ENCODE peak calls at places on chromosomes 11 and 22, in eight cellular contexts. One of them, this sample, is unnamed.

GRCh38 chr11:45754261-45754709 is 50.7 kb upstream of the SLC35C1 start:
- DNase-seq in NCI-H1105: no peak
- DNase-seq in A549: no peak
- DNase-seq in GM19239: no peak
- DNase-seq in neural crest cell: no peak
- DNase-seq in activated CD4-positive, alpha-beta T cell treated with anti-CD3 and anti-CD28 coated beads, Interleukin-2, amount 10 ng/mL, durations not matched to agents 7 days and 5 days: no peak
- DNase-seq in head of caudate nucleus: no peak
- DNase-seq in fibroblast of pulmonary artery: peak
- DNase-seq in this sample: no peak

GRCh38 chr22:32674925-32675825 is 126.3 kb upstream of the TIMP3 start:
- DNase-seq in NCI-H1105: no peak
- DNase-seq in activated CD4-positive, alpha-beta T cell treated with anti-CD3 and anti-CD28 coated beads, Interleukin-2, amount 10 ng/mL, durations not matched to agents 7 days and 5 days: no peak
- DNase-seq in fibroblast of pulmonary artery: no peak
- DNase-seq in head of caudate nucleus: no peak
- DNase-seq in GM19239: no peak
- DNase-seq in neural crest cell: no peak
- DNase-seq in A549: no peak
- DNase-seq in this sample: no peak

GRCh38 chr11:92893276-92893675 is 76.2 kb upstream of the MTNR1B start:
- DNase-seq in neural crest cell: no peak
- DNase-seq in activated CD4-positive, alpha-beta T cell treated with anti-CD3 and anti-CD28 coated beads, Interleukin-2, amount 10 ng/mL, durations not matched to agents 7 days and 5 days: no peak
- DNase-seq in GM19239: no peak
- DNase-seq in fibroblast of pulmonary artery: no peak
- DNase-seq in head of caudate nucleus: no peak
- DNase-seq in A549: no peak
- DNase-seq in NCI-H1105: no peak
- DNase-seq in this sample: peak

GRCh38 chr22:40147388-40148176 is 30.1 kb upstream of the TNRC6B start:
- DNase-seq in A549: no peak
- DNase-seq in neural crest cell: no peak
- DNase-seq in NCI-H1105: no peak
- DNase-seq in fibroblast of pulmonary artery: no peak
- DNase-seq in head of caudate nucleus: no peak
- DNase-seq in GM19239: no peak
- DNase-seq in activated CD4-positive, alpha-beta T cell treated with anti-CD3 and anti-CD28 coated beads, Interleukin-2, amount 10 ng/mL, durations not matched to agents 7 days and 5 days: no peak
- DNase-seq in this sample: no peak

GRCh38 chr11:22666700-22667439 is 459 bp downstream of the GAS2 start:
- DNase-seq in neural crest cell: peak
- DNase-seq in activated CD4-positive, alpha-beta T cell treated with anti-CD3 and anti-CD28 coated beads, Interleukin-2, amount 10 ng/mL, durations not matched to agents 7 days and 5 days: no peak
- DNase-seq in head of caudate nucleus: peak
- DNase-seq in NCI-H1105: peak
- DNase-seq in fibroblast of pulmonary artery: peak
- DNase-seq in GM19239: no peak
- DNase-seq in A549: no peak
- DNase-seq in this sample: no peak

GRCh38 chr11:118629761-118630661 is 22.6 kb downstream of the PHLDB1 start:
- DNase-seq in neural crest cell: no peak
- DNase-seq in fibroblast of pulmonary artery: no peak
- DNase-seq in head of caudate nucleus: no peak
- DNase-seq in GM19239: no peak
- DNase-seq in NCI-H1105: no peak
- DNase-seq in A549: no peak
- DNase-seq in activated CD4-positive, alpha-beta T cell treated with anti-CD3 and anti-CD28 coated beads, Interleukin-2, amount 10 ng/mL, durations not matched to agents 7 days and 5 days: no peak
- DNase-seq in this sample: no peak

GRCh38 chr11:67345949-67346819 is 7.2 kb downstream of the POLD4 start:
- DNase-seq in NCI-H1105: no peak
- DNase-seq in head of caudate nucleus: no peak
- DNase-seq in GM19239: no peak
- DNase-seq in activated CD4-positive, alpha-beta T cell treated with anti-CD3 and anti-CD28 coated beads, Interleukin-2, amount 10 ng/mL, durations not matched to agents 7 days and 5 days: peak
- DNase-seq in fibroblast of pulmonary artery: peak
- DNase-seq in A549: peak
- DNase-seq in neural crest cell: no peak
- DNase-seq in this sample: peak

GRCh38 chr11:2833051-2833937 is 52.3 kb downstream of the CDKN1C start:
- DNase-seq in neural crest cell: no peak
- DNase-seq in fibroblast of pulmonary artery: no peak
- DNase-seq in A549: no peak
- DNase-seq in head of caudate nucleus: no peak
- DNase-seq in GM19239: no peak
- DNase-seq in NCI-H1105: no peak
- DNase-seq in activated CD4-positive, alpha-beta T cell treated with anti-CD3 and anti-CD28 coated beads, Interleukin-2, amount 10 ng/mL, durations not matched to agents 7 days and 5 days: no peak
- DNase-seq in this sample: no peak

GRCh38 chr11:10894666-10895065 is 36.8 kb upstream of the ZBED5 start:
- DNase-seq in neural crest cell: no peak
- DNase-seq in fibroblast of pulmonary artery: no peak
- DNase-seq in head of caudate nucleus: no peak
- DNase-seq in GM19239: no peak
- DNase-seq in activated CD4-positive, alpha-beta T cell treated with anti-CD3 and anti-CD28 coated beads, Interleukin-2, amount 10 ng/mL, durations not matched to agents 7 days and 5 days: no peak
- DNase-seq in A549: no peak
- DNase-seq in NCI-H1105: no peak
- DNase-seq in this sample: no peak

GRCh38 chr11:103471546-103471945 is 362.3 kb downstream of the DYNC2H1 start:
- DNase-seq in NCI-H1105: no peak
- DNase-seq in neural crest cell: no peak
- DNase-seq in head of caudate nucleus: no peak
- DNase-seq in A549: no peak
- DNase-seq in fibroblast of pulmonary artery: no peak
- DNase-seq in activated CD4-positive, alpha-beta T cell treated with anti-CD3 and anti-CD28 coated beads, Interleukin-2, amount 10 ng/mL, durations not matched to agents 7 days and 5 days: no peak
- DNase-seq in GM19239: no peak
- DNase-seq in this sample: no peak

GRCh38 chr22:42180349-42180842 is 49.8 kb upstream of the CYP2D6 start:
- DNase-seq in NCI-H1105: no peak
- DNase-seq in neural crest cell: no peak
- DNase-seq in fibroblast of pulmonary artery: no peak
- DNase-seq in A549: no peak
- DNase-seq in GM19239: no peak
- DNase-seq in head of caudate nucleus: no peak
- DNase-seq in activated CD4-positive, alpha-beta T cell treated with anti-CD3 and anti-CD28 coated beads, Interleukin-2, amount 10 ng/mL, durations not matched to agents 7 days and 5 days: peak
- DNase-seq in this sample: peak

GRCh38 chr22:22942511-22943329 is 55.1 kb downstream of the IGLL5 start:
- DNase-seq in neural crest cell: peak
- DNase-seq in activated CD4-positive, alpha-beta T cell treated with anti-CD3 and anti-CD28 coated beads, Interleukin-2, amount 10 ng/mL, durations not matched to agents 7 days and 5 days: peak
- DNase-seq in head of caudate nucleus: peak
- DNase-seq in NCI-H1105: peak
- DNase-seq in A549: peak
- DNase-seq in GM19239: peak
- DNase-seq in fibroblast of pulmonary artery: peak
- DNase-seq in this sample: peak

This sample was measured in Caki2.